ENCODE peak calls at places on chromosomes 1 and 21, in ten cellular contexts. D is cortex of kidney; U is NCI-H1436; L is WERI-Rb-1; E is activated naive CD4-positive, alpha-beta T cell; T is putamen; X is right lobe of liver; H is stimulated activated CD4-positive, alpha-beta T cell treated with anti-CD3 and anti-CD28 coated beads, TNF-alpha, amount 100 ng/mL, for 48 hours; Z is CD8-positive, alpha-beta T cell; Y is 8988T. A is an unnamed sample.

GRCh38 chr1:153790282-153790995 is 15.2 kb downstream of the SLC27A3 start:
- DNase-seq in D (no peak), U (no peak), L (no peak), E (no peak), T (peak), X (peak), H (no peak), Z (no peak), Y (no peak), A (no peak)

GRCh38 chr1:246608616-246609376 is 42.5 kb downstream of the CNST start:
- DNase-seq in D (no peak), U (no peak), L (no peak), E (no peak), T (no peak), X (peak), H (no peak), Z (no peak), Y (peak), A (peak)

GRCh38 chr1:225881081-225882007 is 836 bp downstream of the TMEM63A start:
- DNase-seq in D (no peak), U (no peak), L (no peak), E (no peak), T (peak), X (peak), H (no peak), Z (peak), Y (peak), A (peak)

GRCh38 chr1:154349121-154349520 is 23.8 kb downstream of the ATP8B2 start:
- DNase-seq in D (no peak), U (no peak), L (no peak), E (no peak), T (no peak), X (no peak), H (no peak), Z (no peak), Y (no peak), A (no peak)

GRCh38 chr1:118266436-118266835 is 81.4 kb upstream of the SPAG17 start:
- DNase-seq in D (no peak), U (no peak), L (no peak), E (no peak), T (no peak), X (no peak), H (no peak), Z (no peak), Y (no peak), A (no peak)

GRCh38 chr1:167328762-167329483 is 108.2 kb downstream of the POU2F1 start:
- DNase-seq in D (no peak), U (no peak), L (peak), E (no peak), T (peak), X (no peak), H (no peak), Z (no peak), Y (no peak), A (peak)

GRCh38 chr1:162065016-162065415 is 4.5 kb upstream of the NOS1AP start:
- DNase-seq in D (no peak), U (no peak), L (no peak), E (no peak), T (no peak), X (no peak), H (no peak), Z (no peak), Y (no peak), A (no peak)

GRCh38 chr21:32940079-32941014 is 85.4 kb upstream of the OLIG2 start:
- DNase-seq in D (no peak), U (peak), L (peak), E (no peak), T (peak), X (no peak), H (no peak), Z (peak), Y (no peak), A (peak)

GRCh38 chr1:198623920-198624647 is 14.8 kb upstream of the PTPRC start:
- DNase-seq in D (no peak), U (no peak), L (no peak), E (no peak), T (no peak), X (no peak), H (no peak), Z (no peak), Y (no peak), A (no peak)

GRCh38 chr21:36330904-36331303 is 10.9 kb downstream of the MORC3 start:
- DNase-seq in D (no peak), U (peak), L (peak), E (no peak), T (peak), X (no peak), H (no peak), Z (no peak), Y (peak), A (peak)

GRCh38 chr1:47460456-47460855 is 22.6 kb downstream of the FOXD2 start:
- DNase-seq in D (no peak), U (no peak), L (no peak), E (no peak), T (no peak), X (no peak), H (no peak), Z (no peak), Y (no peak), A (no peak)

GRCh38 chr21:35637431-35637830 is 422.9 kb downstream of the SETD4 start:
- DNase-seq in D (no peak), U (no peak), L (no peak), E (no peak), T (no peak), X (no peak), H (no peak), Z (no peak), Y (no peak), A (no peak)

GRCh38 chr1:21933397-21934248 is 3.5 kb downstream of the HSPG2 start:
- DNase-seq in D (no peak), U (no peak), L (peak), E (no peak), T (no peak), X (no peak), H (no peak), Z (no peak), Y (no peak), A (peak)

GRCh38 chr1:115558275-115558674 is 83.5 kb upstream of the VANGL1 start:
- DNase-seq in D (no peak), U (no peak), L (no peak), E (no peak), T (no peak), X (no peak), H (no peak), Z (no peak), Y (no peak), A (no peak)

GRCh38 chr1:202716654-202717053 is 6.4 kb upstream of the SYT2 start:
- DNase-seq in D (no peak), U (no peak), L (no peak), E (no peak), T (no peak), X (no peak), H (no peak), Z (no peak), Y (no peak), A (no peak)

GRCh38 chr1:227403535-227403934 is 85.2 kb upstream of the CDC42BPA start:
- DNase-seq in D (no peak), U (no peak), L (no peak), E (no peak), T (no peak), X (no peak), H (no peak), Z (no peak), Y (no peak), A (no peak)

GRCh38 chr1:18192182-18192581 is 84.6 kb downstream of the IGSF21 start:
- DNase-seq in D (no peak), U (no peak), L (no peak), E (no peak), T (no peak), X (no peak), H (no peak), Z (no peak), Y (no peak), A (no peak)

GRCh38 chr1:115793162-115793561 is 24.6 kb upstream of the CASQ2 start:
- DNase-seq in D (no peak), U (no peak), L (no peak), E (no peak), T (no peak), X (no peak), H (no peak), Z (no peak), Y (no peak), A (no peak)

GRCh38 chr1:241375906-241376305 is 18.9 kb upstream of the RGS7 start:
- DNase-seq in D (no peak), U (no peak), L (no peak), E (no peak), T (no peak), X (no peak), H (no peak), Z (no peak), Y (no peak), A (no peak)

GRCh38 chr1:166069390-166069789 is 97.4 kb downstream of the FAM78B start:
- DNase-seq in D (no peak), U (no peak), L (no peak), E (no peak), T (no peak), X (no peak), H (no peak), Z (no peak), Y (no peak), A (peak)

GRCh38 chr21:32733356-32733755 is 5.5 kb upstream of the SYNJ1 start:
- DNase-seq in D (no peak), U (no peak), L (no peak), E (no peak), T (no peak), X (no peak), H (peak), Z (no peak), Y (no peak), A (no peak)

GRCh38 chr1:111199881-111200801 is at the start of gene DENND2D:
- DNase-seq in D (no peak), U (no peak), L (no peak), E (no peak), T (peak), X (peak), H (peak), Z (peak), Y (no peak), A (no peak)

GRCh38 chr1:62687421-62687902 is 724 bp downstream of the DOCK7 start:
- DNase-seq in D (no peak), U (peak), L (peak), E (no peak), T (peak), X (peak), H (no peak), Z (peak), Y (no peak), A (peak)

A was measured in iPS-NIHi11.